ENCODE peak calls at places on chromosome 17, in five cellular contexts. H is brain microvascular endothelial cell; B is CD4-positive, alpha-beta memory T cell; T is heart left ventricle; O is left ventricle myocardium inferior. R is an unnamed sample. For H3K27me3, the result is how much of the 10 kb centered on the place peaks cover.

GRCh38 chr17:77110006-77110374 is 30.8 kb upstream of the SEC14L1 start:
- DNase-seq in H (peak), B (no peak), T (no peak), O (no peak), R (no peak)

GRCh38 chr17:21345236-21345635 is 30.9 kb upstream of the KCNJ12 start:
- DNase-seq in H (no peak), B (no peak), T (no peak), O (no peak), R (peak)

GRCh38 chr17:64741038-64741641 is 79.0 kb upstream of the SMURF2 start:
- DNase-seq in H (no peak), B (no peak), T (peak), O (no peak), R (peak)

GRCh38 chr17:70183508-70183907 is 14.2 kb downstream of the KCNJ2 start:
- DNase-seq in H (no peak), B (no peak), T (no peak), O (no peak), R (no peak)

GRCh38 chr17:3976675-3977171 is 12.5 kb upstream of the ATP2A3 start:
- DNase-seq in H (no peak), B (no peak), T (peak), O (peak), R (peak)

GRCh38 chr17:67156269-67157199 is 88.5 kb downstream of the HELZ start:
- DNase-seq in H (peak), B (no peak), T (no peak), O (no peak), R (no peak)

GRCh38 chr17:41284043-41284442 is 8.5 kb downstream of the KRTAP9-7 start:
- DNase-seq in H (no peak), B (no peak), T (no peak), O (no peak), R (no peak)

GRCh38 chr17:36131436-36131835 is 27.8 kb downstream of the CCL4 start:
- DNase-seq in H (no peak), B (no peak), T (no peak), O (no peak), R (no peak)

GRCh38 chr17:40314557-40314953 is 5.6 kb downstream of the RARA start:
- DNase-seq in H (peak), B (peak), T (peak), O (peak), R (peak)

GRCh38 chr17:70298929-70299529 is 129.7 kb downstream of the KCNJ2 start:
- DNase-seq in H (no peak), B (no peak), T (no peak), O (no peak), R (no peak)

GRCh38 chr17:19714542-19715411 is 1.6 kb downstream of the SLC47A2 start:
- DNase-seq in H (no peak), B (no peak), T (no peak), O (no peak), R (no peak)

GRCh38 chr17:28470266-28471126 is 2.9 kb upstream of the SLC13A2 start:
- DNase-seq in H (no peak), B (no peak), T (no peak), O (no peak), R (no peak)

GRCh38 chr17:76924345-76925332 is 56.4 kb downstream of the MGAT5B start:
- DNase-seq in H (no peak), B (no peak), T (no peak), O (no peak), R (no peak)

GRCh38 chr17:48037036-48037881 is at the start of gene COPZ2:
- DNase-seq in H (no peak), B (peak), T (peak), O (peak), R (peak)

GRCh38 chr17:48043171-48043570 is 5.0 kb upstream of the NFE2L1 start:
- DNase-seq in H (no peak), B (no peak), T (no peak), O (no peak), R (no peak)

GRCh38 chr17:48036693-48037035 is 933 bp downstream of the COPZ2 start:
- DNase-seq in H (no peak), B (no peak), T (no peak), O (no peak), R (no peak)

GRCh38 chr17:48038687-48039086 is 1.1 kb upstream of the COPZ2 start:
- DNase-seq in H (no peak), B (no peak), T (no peak), O (no peak), R (no peak)

GRCh38 chr17:48037924-48038323 is 327 bp upstream of the COPZ2 start:
- DNase-seq in H (no peak), B (no peak), T (no peak), O (no peak), R (no peak)
- H3K4me3 ChIP-seq in H (peak), B (no peak), T (peak), O (peak), R (peak)

GRCh38 chr17:79521225-79521624 is 89.6 kb downstream of the RBFOX3 start:
- DNase-seq in H (no peak), B (no peak), T (no peak), O (no peak), R (no peak)

GRCh38 chr17:79519601-79520000 is 91.2 kb downstream of the RBFOX3 start:
- DNase-seq in H (no peak), B (no peak), T (no peak), O (no peak), R (no peak)

GRCh38 chr17:79519152-79519523 is 91.7 kb downstream of the RBFOX3 start:
- DNase-seq in H (no peak), B (no peak), T (no peak), O (no peak), R (no peak)

GRCh38 chr17:79520893-79521210 is 90.0 kb downstream of the RBFOX3 start:
- DNase-seq in H (no peak), B (no peak), T (no peak), O (no peak), R (no peak)

GRCh38 chr17:79520134-79520892 is 90.5 kb downstream of the RBFOX3 start:
- DNase-seq in H (no peak), B (no peak), T (no peak), O (no peak), R (no peak)
- H3K27me3 ChIP-seq in H (under half), B (under half), T (half or more), O (half or more), R (under half)

GRCh38 chr17:44967907-44968224 is 237 bp downstream of the C1QL1 start:
- DNase-seq in H (no peak), B (no peak), T (no peak), O (no peak), R (no peak)

GRCh38 chr17:44971776-44972483 is 3.8 kb upstream of the C1QL1 start:
- DNase-seq in H (peak), B (no peak), T (no peak), O (no peak), R (no peak)

GRCh38 chr17:44969144-44969780 is 1.2 kb upstream of the C1QL1 start:
- DNase-seq in H (no peak), B (no peak), T (no peak), O (no peak), R (no peak)

GRCh38 chr17:44968225-44969143 is at the start of gene C1QL1:
- DNase-seq in H (peak), B (peak), T (peak), O (peak), R (peak)

GRCh38 chr17:44970136-44970737 is 2.1 kb upstream of the C1QL1 start:
- DNase-seq in H (no peak), B (no peak), T (peak), O (peak), R (peak)
- H3K4me3 ChIP-seq in H (peak), B (peak), T (peak), O (peak), R (no peak)

GRCh38 chr17:33207231-33207630 is 85.9 kb downstream of the ASIC2 start:
- DNase-seq in H (no peak), B (no peak), T (no peak), O (no peak), R (no peak)

GRCh38 chr17:33205552-33205951 is 87.5 kb downstream of the ASIC2 start:
- DNase-seq in H (no peak), B (no peak), T (no peak), O (no peak), R (no peak)

GRCh38 chr17:33204701-33205100 is 88.4 kb downstream of the ASIC2 start:
- DNase-seq in H (no peak), B (no peak), T (no peak), O (no peak), R (no peak)

GRCh38 chr17:33210240-33210639 is 82.9 kb downstream of the ASIC2 start:
- DNase-seq in H (no peak), B (no peak), T (no peak), O (no peak), R (no peak)

DNA sequence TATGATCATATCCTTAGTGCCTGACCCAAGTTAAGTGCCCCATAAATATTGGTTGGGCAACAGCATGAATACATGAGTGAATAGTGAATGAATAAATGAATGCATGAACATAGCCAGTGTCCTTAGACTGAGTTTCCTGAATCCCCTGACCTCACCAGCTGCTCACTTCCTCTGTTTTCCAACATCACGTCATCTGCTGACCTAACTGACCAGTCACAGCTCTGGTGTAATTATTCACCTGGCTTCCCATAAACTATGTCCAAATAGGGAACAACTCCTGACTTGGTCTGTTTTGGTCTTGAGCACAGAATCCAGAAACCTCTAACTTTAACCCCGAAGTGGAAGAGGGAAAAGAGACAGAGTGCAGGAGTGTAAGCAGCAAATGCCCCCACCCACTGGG is 83.4 kb downstream of the ASIC2 start:
- DNase-seq in H (no peak), B (no peak), T (no peak), O (no peak), R (no peak)
- H3K27me3 ChIP-seq in H (under half), B (under half), T (under half), O (half or more), R (under half)

GRCh38 chr17:330993-331701 is 21.5 kb downstream of the RPH3AL start:
- DNase-seq in H (no peak), B (peak), T (peak), O (peak), R (peak)
- H3K4me3 ChIP-seq in H (no peak), B (no peak), T (peak), O (peak), R (no peak)

GRCh38 chr17:10029129-10029528 is 124.1 kb upstream of the RCVRN start:
- DNase-seq in H (no peak), B (no peak), T (no peak), O (no peak), R (no peak)
- H3K27me3 ChIP-seq in H (under half), B (under half), T (under half), O (under half), R (under half)

DNA sequence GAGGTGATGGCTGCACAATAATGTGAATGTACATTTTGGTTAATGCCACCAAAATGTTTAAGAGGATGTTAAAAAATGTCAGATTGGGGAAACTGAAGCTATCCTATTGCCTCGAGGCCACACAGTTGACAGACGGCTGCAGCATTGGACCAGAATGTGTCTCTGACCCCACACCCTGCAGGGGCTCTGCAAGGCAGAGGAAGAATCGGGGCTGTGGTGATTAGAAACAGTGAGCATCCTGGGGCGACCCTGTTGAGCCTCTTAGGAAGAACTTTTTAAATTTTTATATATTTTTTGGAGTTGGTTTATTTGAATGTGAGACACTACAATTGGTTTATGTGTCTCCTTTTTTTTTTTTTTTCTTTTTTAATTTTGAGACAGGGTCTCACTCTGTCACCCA is 15.0 kb upstream of the ADORA2B start:
- DNase-seq in H (no peak), B (no peak), T (no peak), O (no peak), R (peak)
- H3K4me3 ChIP-seq in H (no peak), B (no peak), T (no peak), O (no peak), R (no peak)

GRCh38 chr17:43626066-43626465 is 35.7 kb downstream of the MEOX1 start:
- DNase-seq in H (no peak), B (no peak), T (no peak), O (no peak), R (no peak)
- H3K27me3 ChIP-seq in H (under half), B (under half), T (under half), O (under half), R (under half)

GRCh38 chr17:49223517-49224197 is 6.9 kb downstream of the PHOSPHO1 start:
- DNase-seq in H (peak), B (peak), T (peak), O (peak), R (peak)
- H3K4me3 ChIP-seq in H (peak), B (peak), T (peak), O (peak), R (no peak)

GRCh38 chr17:79830763-79831366 is 8.4 kb downstream of the CBX4 start:
- DNase-seq in H (no peak), B (no peak), T (no peak), O (no peak), R (no peak)
- H3K27me3 ChIP-seq in H (under half), B (under half), T (under half), O (under half), R (under half)